ENCODE peak calls at places on chromosomes 5 and 9, in seven cellular contexts. O, I, M, K, L, F and H are unnamed samples.
A peak's percentile ranks its signal among the peaks of the same experiment; 100 is the strongest.

GRCh38 chr5:148397968-148398595 is 14.3 kb downstream of the FBXO38 start:
- DNase-seq in F (no peak), O (no peak), L (no peak), I (no peak), M (peak; percentile 71), K (peak; percentile 33), H (no peak)

GRCh38 chr9:27542519-27542918 is 12.9 kb upstream of the MOB3B start:
- DNase-seq in M (no peak), F (no peak), O (peak; percentile 59), L (no peak), K (no peak), I (peak; percentile 24), H (no peak)

GRCh38 chr9:111274737-111275136 is 55.3 kb downstream of the OR2K2 start:
- DNase-seq in L (no peak), I (no peak), K (peak; percentile 16), M (no peak), O (peak; percentile 47), F (no peak), H (no peak)

GRCh38 chr5:88886756-88887741 is 4.1 kb upstream of the MEF2C start:
- DNase-seq in F (no peak), I (peak; percentile 15), M (no peak), O (no peak), K (no peak), L (no peak), H (peak; percentile 71)

GRCh38 chr9:77946969-77947368 is 84.6 kb downstream of the GNAQ start:
- DNase-seq in O (no peak), I (peak; percentile 23), F (no peak), K (no peak), M (no peak), L (no peak), H (no peak)

GRCh38 chr9:75906531-75906930 is 16.1 kb downstream of the PCSK5 start:
- DNase-seq in K (peak; percentile 51), O (no peak), L (no peak), I (no peak), F (no peak), M (no peak), H (no peak)

GRCh38 chr9:135095470-135096407 is 8.3 kb downstream of the OLFM1 start:
- DNase-seq in K (no peak), L (no peak), M (no peak), O (no peak), F (no peak), I (no peak), H (no peak)

GRCh38 chr5:54362992-54363630 is 52.7 kb upstream of the ARL15 start:
- DNase-seq in O (no peak), M (no peak), I (peak; percentile 55), L (no peak), F (no peak), K (peak; percentile 21), H (no peak)

GRCh38 chr5:111068208-111068607 is 3.3 kb upstream of the TSLP start:
- DNase-seq in M (no peak), I (no peak), K (peak; percentile 28), F (no peak), L (peak; percentile 78), O (no peak), H (no peak)

GRCh38 chr5:52870448-52870847 is 82.7 kb downstream of the ITGA1 start:
- DNase-seq in O (peak; percentile 45), M (peak; percentile 12), F (no peak), L (peak; percentile 79), I (no peak), K (peak; percentile 35), H (no peak)

GRCh38 chr9:12884736-12885395 is 110.0 kb downstream of the LURAP1L start:
- DNase-seq in I (peak; percentile 80), K (peak; percentile 77), L (peak; percentile 71), F (peak; percentile 55), M (peak; percentile 20), O (peak; percentile 67), H (no peak)

GRCh38 chr9:133890583-133890982 is 101.5 kb downstream of the VAV2 start:
- DNase-seq in I (no peak), O (no peak), L (no peak), F (no peak), K (no peak), M (no peak), H (no peak)

GRCh38 chr9:37511006-37511714 is 25.4 kb downstream of the POLR1E start:
- DNase-seq in F (peak; percentile 13), O (no peak), L (no peak), M (peak; percentile 28), K (no peak), I (no peak), H (no peak)

GRCh38 chr5:33588654-33589372 is 148.0 kb downstream of the TARS1 start:
- DNase-seq in L (no peak), F (peak; percentile 47), K (no peak), M (peak; percentile 77), I (no peak), O (no peak), H (no peak)

GRCh38 chr5:68344447-68345111 is 129.0 kb downstream of the PIK3R1 start:
- DNase-seq in K (peak; percentile 93), I (peak; percentile 86), F (no peak), L (peak; percentile 51), M (no peak), O (no peak), H (peak; percentile 70)

GRCh38 chr9:12973702-12974101 is 198.9 kb downstream of the LURAP1L start:
- DNase-seq in F (no peak), I (peak; percentile 59), L (no peak), M (no peak), O (no peak), K (peak; percentile 37), H (no peak)

GRCh38 chr5:158013939-158014338 is 155.0 kb upstream of the CLINT1 start:
- DNase-seq in F (no peak), I (peak; percentile 54), O (peak; percentile 53), M (peak; percentile 63), K (peak; percentile 21), L (no peak), H (peak; percentile 20)

GRCh38 chr5:142357469-142358090 is 32.8 kb upstream of the SPRY4 start:
- DNase-seq in O (peak; percentile 74), L (peak; percentile 61), K (no peak), M (no peak), I (peak; percentile 22), F (no peak), H (no peak)

DNA sequence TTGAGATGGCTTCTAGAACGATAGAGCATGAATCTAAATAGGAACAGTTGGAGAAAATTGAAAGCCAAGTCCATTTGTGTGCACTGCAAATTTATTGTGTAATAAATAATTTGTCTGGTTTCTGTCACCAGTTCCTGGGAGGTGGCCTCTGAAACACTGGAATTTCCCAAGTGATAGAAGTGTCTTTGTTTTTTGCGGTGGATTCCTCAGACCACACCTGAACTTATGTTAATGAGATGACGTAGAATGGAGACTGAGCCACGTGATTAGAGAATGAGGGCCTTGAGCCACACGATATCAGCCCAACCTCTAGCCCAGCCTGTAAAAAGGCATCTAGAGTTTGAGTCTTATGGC is 105.1 kb downstream of the MSX2 start:
- DNase-seq in I (no peak), F (no peak), K (peak; percentile 15), M (no peak), O (no peak), L (no peak), H (no peak)
- H3K4me2 ChIP-seq in I (no peak overlapping the region), F (no peak overlapping the region), K (no peak overlapping the region), M (no peak overlapping the region), O (no peak overlapping the region), L (no peak overlapping the region), H (no peak overlapping the region)

GRCh38 chr5:151023047-151023615 is 2.7 kb downstream of the GPX3 start:
- DNase-seq in L (no peak), O (peak; percentile 91), F (no peak), K (no peak), I (peak; percentile 74), M (no peak), H (no peak)

GRCh38 chr5:151024440-151024839 is 4.0 kb downstream of the GPX3 start:
- DNase-seq in F (no peak), L (no peak), K (no peak), I (no peak), M (no peak), O (no peak), H (no peak)

GRCh38 chr5:151022511-151023018 is 2.2 kb downstream of the GPX3 start:
- DNase-seq in L (no peak), M (no peak), O (peak; percentile 92), F (no peak), K (peak; percentile 36), I (peak; percentile 72), H (no peak)

GRCh38 chr5:151024894-151025606 is 4.7 kb downstream of the GPX3 start:
- DNase-seq in O (no peak), M (no peak), K (no peak), L (no peak), F (no peak), I (no peak), H (no peak)

DNA sequence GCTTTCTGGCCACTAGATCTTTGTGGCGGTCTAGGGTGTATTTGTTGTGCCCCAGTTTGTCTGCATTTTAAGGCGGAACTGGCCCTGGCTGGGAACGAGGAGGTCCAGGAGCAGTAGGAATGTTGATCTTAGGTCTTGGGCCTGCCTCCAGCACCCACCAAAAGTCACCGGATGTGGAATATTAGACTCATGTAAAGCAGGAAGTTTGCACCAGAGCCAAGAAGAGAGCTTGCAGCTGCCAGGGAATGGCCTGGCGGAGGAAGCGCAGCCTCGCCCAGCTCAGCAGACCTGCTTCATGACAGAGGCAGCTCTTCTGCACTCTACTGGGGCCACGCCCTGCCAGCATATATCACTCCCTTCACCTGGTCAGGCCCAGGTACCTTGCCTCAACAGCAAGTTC is 3.3 kb downstream of the GPX3 start:
- DNase-seq in F (no peak), M (no peak), L (no peak), K (peak; percentile 51), O (peak; percentile 95), I (peak; percentile 73), H (no peak)
- H3K4me2 ChIP-seq in F (no peak overlapping the region), M (no peak overlapping the region), L (no peak overlapping the region), K (no peak overlapping the region), O (peak overlapping the region; percentile 58), I (peak overlapping the region; percentile 66), H (no peak overlapping the region)

DNA sequence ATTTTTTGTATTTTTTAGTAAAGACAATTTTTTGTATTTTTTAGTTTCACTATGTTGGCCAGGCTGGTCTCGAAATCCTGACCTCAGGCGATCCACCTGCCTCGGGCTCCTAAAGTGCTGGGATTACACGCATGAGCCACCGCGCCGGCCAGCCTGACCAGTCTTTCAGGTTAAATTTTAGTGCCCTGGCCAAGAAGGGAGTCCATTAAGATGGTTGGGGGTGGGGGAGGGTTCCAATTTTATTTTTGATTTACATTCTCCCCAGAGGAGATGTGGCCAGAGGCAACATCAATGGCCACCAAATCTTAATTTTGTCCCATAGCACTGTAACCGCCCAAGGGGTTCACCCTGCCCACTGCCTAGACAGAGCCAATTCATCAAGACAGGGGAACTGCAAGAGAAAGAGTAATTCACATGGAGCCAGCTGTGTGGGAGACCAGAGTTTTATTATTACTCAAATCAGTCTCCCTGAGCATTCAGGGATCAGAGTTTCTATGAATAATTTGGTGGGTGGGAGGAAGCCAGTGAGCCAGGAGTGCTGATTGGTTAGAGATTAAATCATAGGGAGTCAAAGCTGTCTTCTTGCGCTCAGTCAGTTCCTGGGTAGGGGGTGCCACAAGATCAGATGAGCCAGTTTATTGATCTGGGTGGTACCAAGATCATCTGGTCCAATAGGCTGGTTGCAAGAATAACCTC is 24.7 kb downstream of the TBCA start:
- DNase-seq in M (no peak), I (no peak), O (no peak), L (no peak), K (no peak), F (no peak), H (no peak)
- H3K4me2 ChIP-seq in M (no peak overlapping the region), I (no peak overlapping the region), O (no peak overlapping the region), L (no peak overlapping the region), K (no peak overlapping the region), F (no peak overlapping the region), H (no peak overlapping the region)

DNA sequence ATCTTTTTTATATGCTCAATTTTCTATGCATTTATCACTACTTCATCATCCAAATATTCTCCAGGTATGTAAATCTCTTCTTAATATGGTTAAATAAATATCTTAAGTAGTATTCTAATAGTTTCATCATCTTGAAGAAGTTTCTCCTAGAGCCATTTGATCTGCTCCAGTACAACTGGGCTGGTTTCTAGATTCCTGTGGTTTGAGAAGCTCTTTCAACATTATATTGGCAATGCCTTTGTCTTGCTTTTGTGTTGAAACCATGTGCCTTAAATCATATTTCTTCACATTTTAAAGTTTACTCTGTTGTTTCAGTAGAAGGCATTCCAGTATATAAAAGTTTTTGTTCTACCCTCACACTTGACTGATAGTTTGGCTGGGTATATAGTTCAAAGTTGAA is 27.6 kb downstream of the MBLAC2 start:
- DNase-seq in L (no peak), O (no peak), I (peak; percentile 27), F (no peak), K (peak; percentile 8), M (no peak), H (no peak)
- H3K4me2 ChIP-seq in L (no peak overlapping the region), O (no peak overlapping the region), I (no peak overlapping the region), F (no peak overlapping the region), K (no peak overlapping the region), M (no peak overlapping the region), H (no peak overlapping the region)